ENCODE peak calls at places on chromosomes 12 and 14, in six cellular contexts. H, W, C, P, L and Z are unnamed samples.

GRCh38 chr14:75427482-75428229 is at the start of gene JDP2:
- DNase-seq in W (no peak), C (peak), P (peak), H (peak), L (peak), Z (peak)

GRCh38 chr12:12560587-12561304 is 1.9 kb downstream of the DUSP16 start:
- DNase-seq in W (no peak), C (no peak), P (peak), H (peak), L (peak), Z (peak)

GRCh38 chr12:104197264-104197663 is 18.3 kb upstream of the TXNRD1 start:
- DNase-seq in C (no peak), P (peak), H (no peak), L (no peak), W (no peak), Z (no peak)

GRCh38 chr12:103423061-103423473 is 72.7 kb downstream of the C12orf42 start:
- DNase-seq in L (no peak), W (no peak), H (no peak), C (no peak), P (no peak), Z (no peak)

GRCh38 chr14:57835751-57836150 is 30.1 kb downstream of the SLC35F4 start:
- DNase-seq in H (no peak), W (no peak), C (no peak), P (no peak), L (no peak), Z (no peak)

GRCh38 chr14:29627141-29627540 is 300.5 kb downstream of the PRKD1 start:
- DNase-seq in H (no peak), W (no peak), C (no peak), P (peak), L (no peak), Z (no peak)

GRCh38 chr12:14153803-14154202 is 172.4 kb upstream of the GRIN2B start:
- DNase-seq in W (no peak), L (no peak), P (no peak), C (no peak), H (no peak), Z (no peak)

GRCh38 chr12:118055144-118055557 is 5.8 kb downstream of the WSB2 start:
- DNase-seq in P (peak), C (no peak), H (peak), W (no peak), L (peak), Z (peak)